ENCODE peak calls at places on chromosomes 7 and 10, in four cellular contexts. T is activated CD8-positive, alpha-beta memory T cell treated with anti-CD3 and anti-CD28 coated beads, Interleukin-2, amount 50 U/mL, for 48 hours; F is activated naive CD4-positive, alpha-beta T cell treated with anti-CD3 and anti-CD28 coated beads for 36 hours; J is T-helper 2 cell. E is an unnamed sample.

GRCh38 chr7:132141109-132141508 is 435.2 kb downstream of the PLXNA4 start:
- DNase-seq in T (no peak), F (no peak), J (no peak), E (peak)

GRCh38 chr7:82623812-82624211 is 180.2 kb upstream of the CACNA2D1 start:
- DNase-seq in T (no peak), F (no peak), J (no peak), E (no peak)

GRCh38 chr7:50941525-50941924 is 158.8 kb upstream of the GRB10 start:
- DNase-seq in T (no peak), F (no peak), J (no peak), E (no peak)

GRCh38 chr10:75926763-75927162 is 495.3 kb downstream of the LRMDA start:
- DNase-seq in T (no peak), F (peak), J (no peak), E (no peak)

GRCh38 chr7:34991938-34992840 is 45.1 kb downstream of the DPY19L1 start:
- DNase-seq in T (peak), F (peak), J (peak), E (peak)

GRCh38 chr10:10598297-10598696 is 419.4 kb upstream of the CELF2 start:
- DNase-seq in T (no peak), F (no peak), J (no peak), E (no peak)

GRCh38 chr7:27519801-27520200 is 142.9 kb downstream of the HIBADH start:
- DNase-seq in T (no peak), F (no peak), J (no peak), E (no peak)

GRCh38 chr10:57664815-57665214 is 602.9 kb downstream of the IPMK start:
- DNase-seq in T (no peak), F (no peak), J (no peak), E (peak)

GRCh38 chr7:115932874-115933273 is 97.7 kb downstream of the TFEC start:
- DNase-seq in T (no peak), F (no peak), J (no peak), E (no peak)

GRCh38 chr7:116328161-116328560 is 117.8 kb downstream of the TES start:
- DNase-seq in T (no peak), F (no peak), J (no peak), E (no peak)

E was measured in astrocyte of the spinal cord.